ENCODE peak calls at places on chromosomes 11 and 22, in ten cellular contexts. One of them, this sample, is unnamed.

GRCh38 chr11:17703951-17704350 is 15.4 kb upstream of the MYOD1 start:
- DNase-seq in mesendoderm: peak
- DNase-seq in Peyer's patch: no peak
- DNase-seq in IMR-90: peak
- DNase-seq in pancreas: no peak
- DNase-seq in HCT116: peak
- DNase-seq in psoas muscle: no peak
- DNase-seq in prostate gland: no peak
- DNase-seq in ovary: no peak
- DNase-seq in mammary epithelial cell: no peak
- DNase-seq in this sample: no peak

GRCh38 chr22:46813816-46814597 is 51.6 kb downstream of the TBC1D22A start:
- DNase-seq in HCT116: no peak
- DNase-seq in psoas muscle: no peak
- DNase-seq in Peyer's patch: no peak
- DNase-seq in mammary epithelial cell: no peak
- DNase-seq in IMR-90: peak
- DNase-seq in mesendoderm: peak
- DNase-seq in ovary: no peak
- DNase-seq in pancreas: no peak
- DNase-seq in prostate gland: no peak
- DNase-seq in this sample: no peak

GRCh38 chr22:46585340-46586122 is 34.7 kb upstream of the GRAMD4 start:
- DNase-seq in mammary epithelial cell: no peak
- DNase-seq in prostate gland: no peak
- DNase-seq in ovary: no peak
- DNase-seq in Peyer's patch: peak
- DNase-seq in psoas muscle: peak
- DNase-seq in HCT116: no peak
- DNase-seq in pancreas: no peak
- DNase-seq in mesendoderm: no peak
- DNase-seq in IMR-90: no peak
- DNase-seq in this sample: no peak

GRCh38 chr11:72818971-72819370 is 4.8 kb downstream of the ATG16L2 start:
- DNase-seq in pancreas: no peak
- DNase-seq in IMR-90: peak
- DNase-seq in mammary epithelial cell: no peak
- DNase-seq in HCT116: no peak
- DNase-seq in ovary: no peak
- DNase-seq in psoas muscle: no peak
- DNase-seq in mesendoderm: no peak
- DNase-seq in prostate gland: no peak
- DNase-seq in Peyer's patch: no peak
- DNase-seq in this sample: no peak

GRCh38 chr11:121141051-121141450 is 40.0 kb downstream of the TECTA start:
- DNase-seq in ovary: no peak
- DNase-seq in prostate gland: no peak
- DNase-seq in IMR-90: peak
- DNase-seq in HCT116: no peak
- DNase-seq in mammary epithelial cell: peak
- DNase-seq in pancreas: no peak
- DNase-seq in mesendoderm: no peak
- DNase-seq in Peyer's patch: no peak
- DNase-seq in psoas muscle: no peak
- DNase-seq in this sample: no peak

GRCh38 chr11:76831911-76832310 is 28.8 kb upstream of the ACER3 start:
- DNase-seq in mammary epithelial cell: no peak
- DNase-seq in Peyer's patch: no peak
- DNase-seq in mesendoderm: no peak
- DNase-seq in psoas muscle: no peak
- DNase-seq in HCT116: no peak
- DNase-seq in ovary: no peak
- DNase-seq in IMR-90: no peak
- DNase-seq in prostate gland: no peak
- DNase-seq in pancreas: no peak
- DNase-seq in this sample: no peak

GRCh38 chr22:21815357-21815756 is 52.1 kb downstream of the MAPK1 start:
- DNase-seq in prostate gland: no peak
- DNase-seq in Peyer's patch: no peak
- DNase-seq in IMR-90: no peak
- DNase-seq in HCT116: no peak
- DNase-seq in pancreas: no peak
- DNase-seq in mammary epithelial cell: no peak
- DNase-seq in mesendoderm: no peak
- DNase-seq in ovary: no peak
- DNase-seq in psoas muscle: no peak
- DNase-seq in this sample: no peak

GRCh38 chr22:43945632-43946390 is 9.4 kb upstream of the SAMM50 start:
- DNase-seq in psoas muscle: peak
- DNase-seq in Peyer's patch: peak
- DNase-seq in ovary: peak
- DNase-seq in mesendoderm: peak
- DNase-seq in HCT116: peak
- DNase-seq in pancreas: peak
- DNase-seq in prostate gland: peak
- DNase-seq in IMR-90: peak
- DNase-seq in mammary epithelial cell: peak
- DNase-seq in this sample: no peak

GRCh38 chr11:86551693-86552092 is 120.7 kb downstream of the ME3 start:
- DNase-seq in HCT116: no peak
- DNase-seq in pancreas: no peak
- DNase-seq in IMR-90: no peak
- DNase-seq in prostate gland: no peak
- DNase-seq in ovary: no peak
- DNase-seq in psoas muscle: no peak
- DNase-seq in Peyer's patch: no peak
- DNase-seq in mesendoderm: no peak
- DNase-seq in mammary epithelial cell: no peak
- DNase-seq in this sample: no peak

GRCh38 chr11:67592880-67593624 is 9.4 kb downstream of the GSTP1 start:
- DNase-seq in Peyer's patch: no peak
- DNase-seq in psoas muscle: no peak
- DNase-seq in mammary epithelial cell: peak
- DNase-seq in prostate gland: no peak
- DNase-seq in IMR-90: no peak
- DNase-seq in HCT116: no peak
- DNase-seq in ovary: no peak
- DNase-seq in pancreas: no peak
- DNase-seq in mesendoderm: no peak
- DNase-seq in this sample: no peak

GRCh38 chr11:46478196-46478595 is 86.6 kb upstream of the CHRM4 start:
- DNase-seq in Peyer's patch: no peak
- DNase-seq in prostate gland: no peak
- DNase-seq in mammary epithelial cell: no peak
- DNase-seq in pancreas: no peak
- DNase-seq in IMR-90: no peak
- DNase-seq in mesendoderm: no peak
- DNase-seq in ovary: no peak
- DNase-seq in HCT116: no peak
- DNase-seq in psoas muscle: no peak
- DNase-seq in this sample: no peak

GRCh38 chr11:59186130-59186594 is 14.2 kb downstream of the DTX4 start:
- DNase-seq in Peyer's patch: peak
- DNase-seq in mammary epithelial cell: peak
- DNase-seq in psoas muscle: no peak
- DNase-seq in pancreas: peak
- DNase-seq in mesendoderm: peak
- DNase-seq in prostate gland: no peak
- DNase-seq in HCT116: peak
- DNase-seq in ovary: no peak
- DNase-seq in IMR-90: no peak
- DNase-seq in this sample: no peak

GRCh38 chr11:29019960-29020683 is 911.9 kb downstream of the METTL15 start:
- DNase-seq in HCT116: peak
- DNase-seq in prostate gland: no peak
- DNase-seq in psoas muscle: no peak
- DNase-seq in pancreas: no peak
- DNase-seq in mammary epithelial cell: peak
- DNase-seq in ovary: no peak
- DNase-seq in IMR-90: peak
- DNase-seq in mesendoderm: peak
- DNase-seq in Peyer's patch: no peak
- DNase-seq in this sample: no peak

GRCh38 chr11:13229136-13229535 is 48.5 kb upstream of the BMAL1 start:
- DNase-seq in IMR-90: no peak
- DNase-seq in mesendoderm: no peak
- DNase-seq in mammary epithelial cell: no peak
- DNase-seq in prostate gland: no peak
- DNase-seq in Peyer's patch: no peak
- DNase-seq in psoas muscle: no peak
- DNase-seq in ovary: no peak
- DNase-seq in pancreas: no peak
- DNase-seq in HCT116: no peak
- DNase-seq in this sample: no peak
- H3K4me3 ChIP-seq in IMR-90: no peak
- H3K4me3 ChIP-seq in mesendoderm: no peak
- H3K4me3 ChIP-seq in mammary epithelial cell: no peak
- H3K4me3 ChIP-seq in prostate gland: no peak
- H3K4me3 ChIP-seq in Peyer's patch: no peak
- H3K4me3 ChIP-seq in psoas muscle: no peak
- H3K4me3 ChIP-seq in ovary: no peak
- H3K4me3 ChIP-seq in pancreas: no peak
- H3K4me3 ChIP-seq in HCT116: no peak
- H3K4me3 ChIP-seq in this sample: no peak

GRCh38 chr22:47836957-47837356 is 1074.5 kb downstream of the TBC1D22A start:
- DNase-seq in HCT116: no peak
- DNase-seq in ovary: no peak
- DNase-seq in mammary epithelial cell: no peak
- DNase-seq in mesendoderm: peak
- DNase-seq in prostate gland: no peak
- DNase-seq in IMR-90: no peak
- DNase-seq in pancreas: no peak
- DNase-seq in Peyer's patch: no peak
- DNase-seq in psoas muscle: no peak
- DNase-seq in this sample: no peak
- H3K27ac ChIP-seq in HCT116: no peak
- H3K27ac ChIP-seq in ovary: no peak
- H3K27ac ChIP-seq in mammary epithelial cell: no peak
- H3K27ac ChIP-seq in mesendoderm: no peak
- H3K27ac ChIP-seq in prostate gland: no peak
- H3K27ac ChIP-seq in IMR-90: no peak
- H3K27ac ChIP-seq in pancreas: no peak
- H3K27ac ChIP-seq in Peyer's patch: no peak
- H3K27ac ChIP-seq in psoas muscle: no peak
- H3K27ac ChIP-seq in this sample: no peak

DNA sequence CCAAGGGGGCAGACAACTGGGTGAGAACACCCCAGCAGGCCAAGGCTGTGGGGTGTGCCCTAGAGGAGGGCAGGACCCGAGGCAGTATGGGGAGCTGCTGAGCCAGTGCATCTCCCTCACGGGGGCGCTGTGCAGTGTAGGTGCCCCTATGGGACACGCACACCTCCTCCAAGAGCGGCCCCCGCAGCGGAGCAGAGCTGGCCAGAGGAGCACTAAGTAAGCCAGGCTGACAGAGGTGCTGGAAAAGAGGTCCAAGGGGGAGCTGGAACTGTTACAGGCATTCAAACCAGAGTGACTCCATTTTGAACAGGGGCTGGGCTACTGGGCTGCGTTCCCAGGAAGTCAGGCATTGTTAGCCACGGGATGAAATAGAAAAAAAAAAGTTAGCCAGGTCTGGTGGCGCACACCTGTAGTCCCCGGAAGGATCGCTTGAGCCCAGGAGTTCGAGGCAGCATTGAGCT is 41.8 kb downstream of the TST start:
- DNase-seq in HCT116: no peak
- DNase-seq in ovary: peak
- DNase-seq in prostate gland: peak
- DNase-seq in pancreas: peak
- DNase-seq in IMR-90: peak
- DNase-seq in Peyer's patch: peak
- DNase-seq in psoas muscle: peak
- DNase-seq in mammary epithelial cell: no peak
- DNase-seq in mesendoderm: peak
- DNase-seq in this sample: no peak
- H3K4me3 ChIP-seq in HCT116: peak
- H3K4me3 ChIP-seq in ovary: peak
- H3K4me3 ChIP-seq in prostate gland: peak
- H3K4me3 ChIP-seq in pancreas: peak
- H3K4me3 ChIP-seq in IMR-90: peak
- H3K4me3 ChIP-seq in Peyer's patch: peak
- H3K4me3 ChIP-seq in psoas muscle: peak
- H3K4me3 ChIP-seq in mammary epithelial cell: no peak
- H3K4me3 ChIP-seq in mesendoderm: no peak
- H3K4me3 ChIP-seq in this sample: peak

GRCh38 chr22:24067587-24068376 is 56.7 kb downstream of the CABIN1 start:
- DNase-seq in prostate gland: no peak
- DNase-seq in Peyer's patch: peak
- DNase-seq in psoas muscle: no peak
- DNase-seq in HCT116: no peak
- DNase-seq in mammary epithelial cell: no peak
- DNase-seq in IMR-90: no peak
- DNase-seq in ovary: no peak
- DNase-seq in pancreas: peak
- DNase-seq in mesendoderm: no peak
- DNase-seq in this sample: peak

GRCh38 chr22:24068377-24068680 is 57.2 kb downstream of the CABIN1 start:
- DNase-seq in IMR-90: no peak
- DNase-seq in psoas muscle: no peak
- DNase-seq in HCT116: no peak
- DNase-seq in prostate gland: no peak
- DNase-seq in pancreas: no peak
- DNase-seq in mesendoderm: peak
- DNase-seq in ovary: no peak
- DNase-seq in Peyer's patch: no peak
- DNase-seq in mammary epithelial cell: no peak
- DNase-seq in this sample: no peak

GRCh38 chr22:24068717-24069116 is 57.6 kb downstream of the CABIN1 start:
- DNase-seq in IMR-90: no peak
- DNase-seq in HCT116: no peak
- DNase-seq in mesendoderm: no peak
- DNase-seq in Peyer's patch: no peak
- DNase-seq in mammary epithelial cell: no peak
- DNase-seq in ovary: peak
- DNase-seq in prostate gland: no peak
- DNase-seq in psoas muscle: no peak
- DNase-seq in pancreas: no peak
- DNase-seq in this sample: peak

GRCh38 chr22:24066260-24066659 is 55.2 kb downstream of the CABIN1 start:
- DNase-seq in psoas muscle: no peak
- DNase-seq in mammary epithelial cell: peak
- DNase-seq in Peyer's patch: no peak
- DNase-seq in prostate gland: peak
- DNase-seq in IMR-90: no peak
- DNase-seq in mesendoderm: no peak
- DNase-seq in HCT116: no peak
- DNase-seq in ovary: no peak
- DNase-seq in pancreas: no peak
- DNase-seq in this sample: peak

DNA sequence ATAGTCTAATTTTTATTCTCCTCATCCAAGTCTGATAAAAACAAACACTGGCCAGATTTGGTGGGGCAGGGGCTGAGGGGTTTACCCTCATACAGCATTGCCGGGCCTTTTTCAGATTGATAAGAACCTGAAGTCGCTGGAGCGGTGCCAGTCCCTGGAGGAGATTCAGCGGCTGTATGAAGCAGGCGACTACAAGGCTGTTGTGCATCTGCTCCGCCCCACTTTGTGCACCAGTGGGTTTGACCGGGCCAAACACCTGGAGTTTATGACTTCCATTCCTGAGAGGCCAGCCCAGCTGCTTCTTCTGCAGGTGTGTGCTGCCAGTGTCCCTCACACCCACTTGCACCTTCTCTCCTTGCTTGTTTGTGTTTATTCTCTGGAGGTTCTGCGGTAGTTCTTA is 55.8 kb downstream of the CABIN1 start:
- DNase-seq in pancreas: no peak
- DNase-seq in psoas muscle: no peak
- DNase-seq in IMR-90: no peak
- DNase-seq in ovary: no peak
- DNase-seq in mesendoderm: no peak
- DNase-seq in prostate gland: no peak
- DNase-seq in HCT116: no peak
- DNase-seq in mammary epithelial cell: no peak
- DNase-seq in Peyer's patch: peak
- DNase-seq in this sample: peak
- H3K27ac ChIP-seq in pancreas: no peak
- H3K27ac ChIP-seq in psoas muscle: no peak
- H3K27ac ChIP-seq in IMR-90: no peak
- H3K27ac ChIP-seq in ovary: no peak
- H3K27ac ChIP-seq in mesendoderm: no peak
- H3K27ac ChIP-seq in prostate gland: no peak
- H3K27ac ChIP-seq in HCT116: no peak
- H3K27ac ChIP-seq in mammary epithelial cell: no peak
- H3K27ac ChIP-seq in Peyer's patch: no peak
- H3K27ac ChIP-seq in this sample: no peak